ENCODE peak calls at places on chromosomes 1 and 21, in four cellular contexts. C, B, J and T are unnamed samples.

GRCh38 chr1:197638316-197638715 is 137.0 kb downstream of the DENND1B start:
- DNase-seq in B (peak), C (no peak), J (no peak), T (no peak)

GRCh38 chr1:119602169-119602568 is 45.9 kb downstream of the ZNF697 start:
- DNase-seq in B (no peak), C (no peak), J (no peak), T (no peak)

GRCh38 chr21:39715804-39716397 is 29.1 kb upstream of the IGSF5 start:
- DNase-seq in C (peak), J (peak), B (peak), T (peak)

GRCh38 chr1:181486098-181486420 is 2.7 kb downstream of the CACNA1E start:
- DNase-seq in C (no peak), B (no peak), J (no peak), T (no peak)

GRCh38 chr1:5994713-5995621 is 2.7 kb upstream of the NPHP4 start:
- DNase-seq in B (no peak), C (no peak), J (peak), T (no peak)

GRCh38 chr1:51484591-51484990 is 34.5 kb downstream of the EPS15 start:
- DNase-seq in C (no peak), B (no peak), J (no peak), T (no peak)

GRCh38 chr1:3028531-3029282 is 7.4 kb downstream of the ACTRT2 start:
- DNase-seq in B (peak), J (no peak), C (no peak), T (no peak)

GRCh38 chr1:203408485-203409229 is 57.7 kb upstream of the FMOD start:
- DNase-seq in J (no peak), B (no peak), C (peak), T (peak)

GRCh38 chr21:28294046-28294445 is 698.6 kb downstream of the LTN1 start:
- DNase-seq in J (no peak), C (no peak), B (no peak), T (no peak)

GRCh38 chr1:41658444-41659158 is 174.1 kb upstream of the EDN2 start:
- DNase-seq in J (no peak), B (no peak), C (peak), T (no peak)

GRCh38 chr1:190244406-190244805 is 233.3 kb downstream of the BRINP3 start:
- DNase-seq in B (no peak), J (no peak), C (no peak), T (no peak)

GRCh38 chr1:52904590-52905375 is 16.8 kb downstream of the ECHDC2 start:
- DNase-seq in J (no peak), B (peak), C (no peak), T (no peak)

GRCh38 chr1:63073530-63074306 is 248.6 kb upstream of the FOXD3 start:
- DNase-seq in B (no peak), C (peak), J (no peak), T (peak)

GRCh38 chr1:1272341-1273151 is 1.1 kb downstream of the UBE2J2 start:
- DNase-seq in B (no peak), J (no peak), C (no peak), T (no peak)